ENCODE peak calls at places on chromosomes 6 and 20, in nine cellular contexts. S is keratinocyte, A is neural crest cell, F is glutamatergic neuron, B is neural progenitor cell, E is GM13976, X is GM10248, R is tibial artery, W is fibroblast of pulmonary artery. T is an unnamed sample.

GRCh38 chr6:15317934-15318902 is 72.3 kb downstream of the JARID2 start:
- DNase-seq in R (no peak), X (no peak), F (no peak), E (no peak), A (peak; percentile 18), W (no peak), S (no peak), B (peak; percentile 68), T (no peak)

GRCh38 chr6:168067081-168067480 is 11.9 kb downstream of the FRMD1 start:
- DNase-seq in W (no peak), A (no peak), F (no peak), S (no peak), R (no peak), E (no peak), X (no peak), B (no peak), T (no peak)

GRCh38 chr6:16690244-16691142 is 70.8 kb downstream of the ATXN1 start:
- DNase-seq in W (peak; percentile 91), R (no peak), S (no peak), E (peak; percentile 43), B (no peak), X (peak; percentile 53), F (no peak), A (no peak), T (peak; percentile 64)

GRCh38 chr6:133166706-133167105 is 74.5 kb upstream of the EYA4 start:
- DNase-seq in R (no peak), A (no peak), F (no peak), E (no peak), X (no peak), S (no peak), W (no peak), B (no peak), T (no peak)

GRCh38 chr20:21352703-21353102 is 44.6 kb downstream of the NKX2-4 start:
- DNase-seq in S (no peak), R (no peak), A (no peak), X (no peak), E (no peak), B (no peak), W (peak; percentile 71), F (no peak), T (no peak)

GRCh38 chr6:155120034-155120433 is 124.9 kb downstream of the TIAM2 start:
- DNase-seq in B (peak; percentile 79), S (no peak), R (no peak), F (no peak), A (no peak), X (no peak), W (no peak), E (no peak), T (no peak)

GRCh38 chr6:74826318-74826717 is 379.5 kb downstream of the COL12A1 start:
- DNase-seq in X (no peak), F (no peak), A (no peak), W (no peak), B (no peak), R (no peak), E (no peak), S (no peak), T (no peak)

GRCh38 chr6:139970591-139970991 is 596.1 kb upstream of the CITED2 start:
- DNase-seq in X (no peak), W (peak; percentile 61), A (no peak), E (no peak), S (no peak), R (no peak), B (no peak), F (no peak), T (no peak)

GRCh38 chr20:25078662-25079061 is 3.3 kb downstream of the VSX1 start:
- DNase-seq in W (no peak), S (no peak), B (no peak), F (no peak), X (no peak), A (no peak), R (no peak), E (no peak), T (no peak)

GRCh38 chr6:107418118-107418517 is 41.2 kb downstream of the PDSS2 start:
- DNase-seq in W (peak; percentile 33), X (peak; percentile 20), R (no peak), F (no peak), E (peak; percentile 20), S (no peak), A (no peak), B (peak; percentile 20), T (peak; percentile 25)

GRCh38 chr6:34457747-34458462 is 8.0 kb upstream of the PACSIN1 start:
- DNase-seq in R (no peak), F (no peak), X (no peak), A (no peak), W (no peak), E (no peak), B (no peak), S (no peak), T (no peak)

GRCh38 chr6:36432151-36432633 is 10.5 kb downstream of the PXT1 start:
- DNase-seq in R (no peak), X (peak; percentile 21), E (peak; percentile 45), B (no peak), A (no peak), F (no peak), W (no peak), S (no peak), T (no peak)

DNA sequence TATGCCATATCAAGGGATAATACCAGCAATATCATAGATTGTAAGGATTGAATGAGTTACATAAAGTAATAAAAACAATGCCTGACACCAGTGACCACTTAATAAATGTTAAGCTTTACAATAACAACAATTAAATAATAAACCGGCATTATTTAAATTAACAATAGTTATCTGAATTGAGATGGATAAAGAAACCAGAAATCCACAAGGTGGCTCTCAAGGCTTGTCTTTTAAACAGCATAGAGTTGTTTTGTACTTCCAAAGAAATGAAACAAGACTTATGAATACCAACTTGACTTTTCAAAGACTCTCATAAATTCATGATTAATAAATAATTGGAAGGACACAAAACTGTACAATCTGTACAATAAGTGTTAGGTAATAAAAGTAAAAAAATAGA is 203.1 kb downstream of the ASCC3 start:
- DNase-seq in E (no peak), A (no peak), R (no peak), S (no peak), F (no peak), W (peak; percentile 44), X (no peak), B (no peak), T (no peak)
- TF ChIP-seq CTCF in E (no peak), A (no peak), R (no peak), S (no peak), F (no peak), W (peak; percentile 2), X (no peak), B (peak; percentile 14), T (no peak)

GRCh38 chr6:10404107-10404798 is 10.6 kb downstream of the TFAP2A start:
- DNase-seq in X (peak; percentile 97), S (peak; percentile 78), R (peak; percentile 94), E (peak; percentile 97), F (peak; percentile 95), A (peak; percentile 86), W (peak; percentile 95), B (peak; percentile 99), T (peak; percentile 97)
- TF ChIP-seq CTCF in X (peak; percentile 65), S (peak; percentile 32), R (peak; percentile 8), E (peak; percentile 68), F (no peak), A (peak; percentile 47), W (peak; percentile 36), B (peak; percentile 48), T (peak; percentile 35)

DNA sequence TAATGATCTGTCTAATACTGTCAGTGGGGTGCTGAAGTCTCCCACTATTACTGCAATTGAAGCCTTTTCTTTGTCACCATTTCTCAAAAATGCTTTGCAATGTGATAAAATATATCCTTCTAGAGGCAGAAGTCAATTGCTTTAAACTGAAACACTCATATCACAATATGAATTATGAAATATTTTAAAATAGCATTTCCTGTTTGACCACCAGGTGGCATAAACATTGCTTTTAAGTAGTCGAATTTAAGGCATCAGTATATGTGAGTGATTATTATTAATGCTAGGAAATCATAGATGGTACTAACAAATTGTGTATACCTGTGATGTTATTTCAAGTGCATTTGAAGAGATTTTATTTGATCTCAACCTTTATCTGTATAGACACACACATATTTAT is 87.5 kb downstream of the MEI4 start:
- DNase-seq in E (peak; percentile 11), S (no peak), B (no peak), X (no peak), W (peak; percentile 46), F (no peak), R (no peak), A (no peak), T (peak; percentile 43)
- TF ChIP-seq CTCF in E (peak; percentile 25), S (peak; percentile 29), B (peak; percentile 44), X (peak; percentile 41), W (peak; percentile 37), F (peak; percentile 80), R (peak; percentile 28), A (peak; percentile 75), T (peak; percentile 41)

GRCh38 chr6:136763716-136764521 is 28.4 kb downstream of the MAP3K5 start:
- DNase-seq in A (no peak), X (no peak), S (no peak), R (no peak), W (no peak), B (no peak), F (no peak), E (no peak), T (no peak)

GRCh38 chr6:136764522-136764993 is 27.7 kb downstream of the MAP3K5 start:
- DNase-seq in W (no peak), R (no peak), E (peak; percentile 46), X (peak; percentile 51), B (no peak), A (no peak), F (no peak), S (no peak), T (no peak)

GRCh38 chr6:136763255-136763654 is 29.0 kb downstream of the MAP3K5 start:
- DNase-seq in B (no peak), W (no peak), A (no peak), R (no peak), E (no peak), F (no peak), S (no peak), X (no peak), T (no peak)

GRCh38 chr6:136761227-136761922 is 30.9 kb downstream of the MAP3K5 start:
- DNase-seq in F (no peak), A (no peak), W (peak; percentile 33), E (no peak), B (no peak), S (no peak), X (no peak), R (no peak), T (no peak)

DNA sequence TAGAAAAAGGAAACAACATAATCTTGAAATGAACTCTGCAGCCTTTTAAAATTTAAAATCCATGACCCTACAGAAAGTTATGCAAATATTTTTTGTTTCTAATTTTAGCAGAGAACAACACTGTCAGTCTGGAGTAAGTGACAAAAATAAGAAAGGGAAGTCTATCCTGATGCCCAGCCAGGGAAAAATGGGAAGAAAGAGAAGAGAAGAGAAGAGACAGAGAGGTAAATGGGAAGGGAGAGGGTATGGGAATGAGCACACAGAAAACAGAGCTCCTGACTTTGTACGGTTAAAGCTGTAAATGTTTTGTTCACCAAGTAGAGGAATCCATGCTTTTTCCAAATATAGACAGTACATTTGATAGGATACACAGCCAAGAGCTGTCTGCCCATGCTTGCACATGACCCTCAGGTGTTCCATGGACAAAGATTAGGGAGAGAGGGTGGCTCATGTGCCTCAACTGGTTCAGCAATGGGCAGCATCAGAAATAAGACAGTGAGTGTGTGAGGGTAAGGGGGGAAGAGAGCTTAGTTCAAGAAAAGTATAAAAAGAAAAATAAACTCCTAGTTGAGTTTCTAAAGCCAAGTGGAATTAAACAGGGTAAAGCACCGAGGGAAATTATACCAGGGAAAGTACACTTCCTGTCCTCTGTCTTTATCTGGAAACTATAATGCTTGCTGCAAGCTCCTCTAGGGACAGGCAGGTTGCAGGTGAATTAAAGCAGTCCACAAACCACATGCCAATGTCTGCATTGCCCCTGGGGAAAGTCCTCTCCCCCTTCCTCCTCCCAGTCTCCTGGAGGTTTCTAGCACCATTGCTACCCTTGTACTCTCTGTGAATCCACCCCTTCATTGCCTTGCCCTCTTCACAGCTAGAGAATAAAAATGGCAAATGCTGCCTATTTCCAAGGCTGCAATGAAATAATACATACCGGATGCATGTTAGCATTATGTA is 30.0 kb downstream of the MAP3K5 start:
- DNase-seq in S (no peak), A (no peak), X (no peak), E (no peak), B (no peak), R (no peak), W (no peak), F (no peak), T (no peak)
- TF ChIP-seq CTCF in S (no peak), A (no peak), X (no peak), E (no peak), B (no peak), R (no peak), W (no peak), F (no peak), T (no peak)

T was measured in MCF 10A.